ENCODE peak calls at places on chromosomes 4 and X, in ten cellular contexts. One of them, this sample, is unnamed. For H3K4me1, the result is how much of the 10 kb centered on the place peaks cover.

GRCh38 chr4:76723916-76724315 is 174.0 kb downstream of the SOWAHB start:
- DNase-seq in endothelial cell of umbilical vein: no peak
- DNase-seq in IMR-90: peak
- DNase-seq in suprapubic skin: no peak
- DNase-seq in uterus: no peak
- DNase-seq in ovary: no peak
- DNase-seq in body of pancreas: no peak
- DNase-seq in stomach: no peak
- DNase-seq in A549: peak
- DNase-seq in sigmoid colon: no peak
- DNase-seq in this sample: no peak

GRCh38 chr4:81839347-81840042 is 367.8 kb upstream of the RASGEF1B start:
- DNase-seq in ovary: no peak
- DNase-seq in IMR-90: no peak
- DNase-seq in stomach: no peak
- DNase-seq in suprapubic skin: no peak
- DNase-seq in endothelial cell of umbilical vein: no peak
- DNase-seq in body of pancreas: no peak
- DNase-seq in uterus: no peak
- DNase-seq in A549: no peak
- DNase-seq in sigmoid colon: no peak
- DNase-seq in this sample: no peak

GRCh38 chr4:10078481-10079233 is 37.9 kb downstream of the WDR1 start:
- DNase-seq in suprapubic skin: no peak
- DNase-seq in A549: no peak
- DNase-seq in sigmoid colon: peak
- DNase-seq in body of pancreas: no peak
- DNase-seq in ovary: no peak
- DNase-seq in endothelial cell of umbilical vein: no peak
- DNase-seq in uterus: peak
- DNase-seq in stomach: peak
- DNase-seq in IMR-90: no peak
- DNase-seq in this sample: no peak

GRCh38 chr4:169567916-169568315 is 44.5 kb downstream of the NEK1 start:
- DNase-seq in uterus: no peak
- DNase-seq in body of pancreas: no peak
- DNase-seq in ovary: no peak
- DNase-seq in sigmoid colon: no peak
- DNase-seq in endothelial cell of umbilical vein: no peak
- DNase-seq in A549: no peak
- DNase-seq in stomach: no peak
- DNase-seq in IMR-90: peak
- DNase-seq in suprapubic skin: no peak
- DNase-seq in this sample: no peak

GRCh38 chrX:79161655-79162054 is 17.2 kb downstream of the GPR174 start:
- DNase-seq in ovary: no peak
- DNase-seq in stomach: no peak
- DNase-seq in A549: no peak
- DNase-seq in uterus: no peak
- DNase-seq in sigmoid colon: no peak
- DNase-seq in endothelial cell of umbilical vein: no peak
- DNase-seq in IMR-90: no peak
- DNase-seq in suprapubic skin: no peak
- DNase-seq in body of pancreas: no peak
- DNase-seq in this sample: no peak

GRCh38 chr4:16199132-16199531 is 27.1 kb downstream of the TAPT1 start:
- DNase-seq in ovary: no peak
- DNase-seq in endothelial cell of umbilical vein: peak
- DNase-seq in IMR-90: peak
- DNase-seq in A549: peak
- DNase-seq in stomach: no peak
- DNase-seq in sigmoid colon: no peak
- DNase-seq in uterus: no peak
- DNase-seq in body of pancreas: no peak
- DNase-seq in suprapubic skin: no peak
- DNase-seq in this sample: no peak

GRCh38 chrX:136779346-136779781 is 1.4 kb downstream of the ARHGEF6 start:
- DNase-seq in stomach: no peak
- DNase-seq in IMR-90: no peak
- DNase-seq in uterus: no peak
- DNase-seq in A549: no peak
- DNase-seq in endothelial cell of umbilical vein: no peak
- DNase-seq in ovary: no peak
- DNase-seq in suprapubic skin: no peak
- DNase-seq in body of pancreas: no peak
- DNase-seq in sigmoid colon: no peak
- DNase-seq in this sample: no peak

GRCh38 chrX:130094712-130095111 is 15.6 kb downstream of the ELF4 start:
- DNase-seq in suprapubic skin: no peak
- DNase-seq in body of pancreas: no peak
- DNase-seq in uterus: no peak
- DNase-seq in endothelial cell of umbilical vein: no peak
- DNase-seq in A549: no peak
- DNase-seq in sigmoid colon: no peak
- DNase-seq in IMR-90: no peak
- DNase-seq in ovary: peak
- DNase-seq in stomach: no peak
- DNase-seq in this sample: no peak

GRCh38 chr4:93897559-93897958 is 69.0 kb downstream of the ATOH1 start:
- DNase-seq in endothelial cell of umbilical vein: peak
- DNase-seq in A549: peak
- DNase-seq in stomach: no peak
- DNase-seq in IMR-90: no peak
- DNase-seq in uterus: no peak
- DNase-seq in suprapubic skin: no peak
- DNase-seq in ovary: no peak
- DNase-seq in body of pancreas: no peak
- DNase-seq in sigmoid colon: no peak
- DNase-seq in this sample: no peak

GRCh38 chr4:8664976-8665375 is 72.4 kb downstream of the CPZ start:
- DNase-seq in uterus: no peak
- DNase-seq in sigmoid colon: no peak
- DNase-seq in stomach: no peak
- DNase-seq in IMR-90: no peak
- DNase-seq in endothelial cell of umbilical vein: no peak
- DNase-seq in suprapubic skin: no peak
- DNase-seq in body of pancreas: no peak
- DNase-seq in A549: no peak
- DNase-seq in ovary: no peak
- DNase-seq in this sample: peak

GRCh38 chr4:186021461-186022167 is 47.3 kb upstream of the TLR3 start:
- DNase-seq in ovary: peak
- DNase-seq in A549: peak
- DNase-seq in uterus: no peak
- DNase-seq in stomach: no peak
- DNase-seq in IMR-90: peak
- DNase-seq in suprapubic skin: no peak
- DNase-seq in sigmoid colon: no peak
- DNase-seq in endothelial cell of umbilical vein: peak
- DNase-seq in body of pancreas: no peak
- DNase-seq in this sample: no peak

GRCh38 chr4:10117424-10118354 is 1.1 kb upstream of the WDR1 start:
- DNase-seq in ovary: peak
- DNase-seq in A549: no peak
- DNase-seq in IMR-90: no peak
- DNase-seq in sigmoid colon: peak
- DNase-seq in stomach: no peak
- DNase-seq in body of pancreas: peak
- DNase-seq in uterus: peak
- DNase-seq in endothelial cell of umbilical vein: peak
- DNase-seq in suprapubic skin: no peak
- DNase-seq in this sample: no peak

GRCh38 chr4:111283066-111283677 is 660.3 kb upstream of the PITX2 start:
- DNase-seq in body of pancreas: peak
- DNase-seq in ovary: no peak
- DNase-seq in sigmoid colon: peak
- DNase-seq in IMR-90: peak
- DNase-seq in stomach: peak
- DNase-seq in suprapubic skin: peak
- DNase-seq in uterus: no peak
- DNase-seq in endothelial cell of umbilical vein: peak
- DNase-seq in A549: peak
- DNase-seq in this sample: no peak

GRCh38 chr4:48944659-48945290 is 38.2 kb upstream of the OCIAD2 start:
- DNase-seq in IMR-90: no peak
- DNase-seq in uterus: no peak
- DNase-seq in endothelial cell of umbilical vein: no peak
- DNase-seq in ovary: no peak
- DNase-seq in suprapubic skin: no peak
- DNase-seq in sigmoid colon: no peak
- DNase-seq in body of pancreas: peak
- DNase-seq in stomach: peak
- DNase-seq in A549: peak
- DNase-seq in this sample: no peak

GRCh38 chr4:48944252-48944651 is 37.7 kb upstream of the OCIAD2 start:
- DNase-seq in suprapubic skin: no peak
- DNase-seq in body of pancreas: no peak
- DNase-seq in ovary: no peak
- DNase-seq in uterus: no peak
- DNase-seq in stomach: peak
- DNase-seq in IMR-90: no peak
- DNase-seq in A549: peak
- DNase-seq in sigmoid colon: no peak
- DNase-seq in endothelial cell of umbilical vein: no peak
- DNase-seq in this sample: no peak

GRCh38 chr4:48945981-48946380 is 39.4 kb upstream of the OCIAD2 start:
- DNase-seq in suprapubic skin: no peak
- DNase-seq in IMR-90: no peak
- DNase-seq in stomach: no peak
- DNase-seq in endothelial cell of umbilical vein: no peak
- DNase-seq in body of pancreas: no peak
- DNase-seq in ovary: no peak
- DNase-seq in sigmoid colon: no peak
- DNase-seq in A549: no peak
- DNase-seq in uterus: no peak
- DNase-seq in this sample: no peak

GRCh38 chr4:48939785-48940184 is 33.2 kb upstream of the OCIAD2 start:
- DNase-seq in sigmoid colon: no peak
- DNase-seq in uterus: no peak
- DNase-seq in body of pancreas: peak
- DNase-seq in ovary: no peak
- DNase-seq in stomach: no peak
- DNase-seq in endothelial cell of umbilical vein: peak
- DNase-seq in A549: peak
- DNase-seq in suprapubic skin: no peak
- DNase-seq in IMR-90: peak
- DNase-seq in this sample: no peak

GRCh38 chr4:48943387-48943786 is 36.8 kb upstream of the OCIAD2 start:
- DNase-seq in endothelial cell of umbilical vein: no peak
- DNase-seq in suprapubic skin: no peak
- DNase-seq in ovary: no peak
- DNase-seq in IMR-90: no peak
- DNase-seq in A549: peak
- DNase-seq in stomach: no peak
- DNase-seq in sigmoid colon: no peak
- DNase-seq in body of pancreas: no peak
- DNase-seq in uterus: no peak
- DNase-seq in this sample: no peak
- H3K4me1 ChIP-seq in endothelial cell of umbilical vein: under half
- H3K4me1 ChIP-seq in suprapubic skin: under half
- H3K4me1 ChIP-seq in ovary: under half
- H3K4me1 ChIP-seq in IMR-90: under half
- H3K4me1 ChIP-seq in A549: under half
- H3K4me1 ChIP-seq in stomach: under half
- H3K4me1 ChIP-seq in sigmoid colon: under half
- H3K4me1 ChIP-seq in body of pancreas: under half
- H3K4me1 ChIP-seq in uterus: under half
- H3K4me1 ChIP-seq in this sample: under half

GRCh38 chrX:25144043-25144940 is 128.5 kb upstream of the ARX start:
- DNase-seq in body of pancreas: peak
- DNase-seq in IMR-90: peak
- DNase-seq in A549: peak
- DNase-seq in stomach: peak
- DNase-seq in endothelial cell of umbilical vein: peak
- DNase-seq in ovary: peak
- DNase-seq in uterus: peak
- DNase-seq in suprapubic skin: peak
- DNase-seq in sigmoid colon: peak
- DNase-seq in this sample: no peak
- H3K4me3 ChIP-seq in body of pancreas: no peak
- H3K4me3 ChIP-seq in IMR-90: no peak
- H3K4me3 ChIP-seq in A549: no peak
- H3K4me3 ChIP-seq in stomach: no peak
- H3K4me3 ChIP-seq in endothelial cell of umbilical vein: no peak
- H3K4me3 ChIP-seq in ovary: no peak
- H3K4me3 ChIP-seq in uterus: no peak
- H3K4me3 ChIP-seq in suprapubic skin: no peak
- H3K4me3 ChIP-seq in sigmoid colon: no peak
- H3K4me3 ChIP-seq in this sample: no peak

DNA sequence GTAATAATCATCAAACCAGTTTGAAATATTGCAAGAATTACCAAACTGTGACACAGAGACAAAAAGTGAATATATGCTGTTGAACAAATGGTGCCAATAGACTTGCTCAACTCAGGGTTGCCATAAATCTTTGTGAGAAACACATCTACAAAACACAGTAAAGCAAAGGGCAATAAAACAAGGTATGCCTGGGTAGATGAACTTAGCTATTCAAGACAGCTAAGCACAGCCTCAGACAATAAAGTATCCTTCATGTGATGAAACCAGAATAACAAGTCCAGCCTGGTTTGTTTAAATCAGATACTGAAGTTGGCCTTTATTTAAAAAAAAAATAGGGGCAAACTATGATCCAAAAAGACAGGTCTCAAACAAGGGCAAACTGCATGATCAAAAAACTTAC is 19.2 kb downstream of the LAMTOR3 start:
- DNase-seq in sigmoid colon: no peak
- DNase-seq in body of pancreas: no peak
- DNase-seq in suprapubic skin: no peak
- DNase-seq in A549: no peak
- DNase-seq in uterus: no peak
- DNase-seq in endothelial cell of umbilical vein: no peak
- DNase-seq in IMR-90: no peak
- DNase-seq in ovary: no peak
- DNase-seq in stomach: no peak
- DNase-seq in this sample: no peak
- TF ChIP-seq POLR2A in sigmoid colon: no peak
- TF ChIP-seq POLR2A in body of pancreas: no peak
- TF ChIP-seq POLR2A in suprapubic skin: no peak
- TF ChIP-seq POLR2A in A549: no peak
- TF ChIP-seq POLR2A in uterus: no peak
- TF ChIP-seq POLR2A in endothelial cell of umbilical vein: no peak
- TF ChIP-seq POLR2A in IMR-90: no peak
- TF ChIP-seq POLR2A in ovary: no peak
- TF ChIP-seq POLR2A in stomach: no peak
- TF ChIP-seq POLR2A in this sample: no peak

DNA sequence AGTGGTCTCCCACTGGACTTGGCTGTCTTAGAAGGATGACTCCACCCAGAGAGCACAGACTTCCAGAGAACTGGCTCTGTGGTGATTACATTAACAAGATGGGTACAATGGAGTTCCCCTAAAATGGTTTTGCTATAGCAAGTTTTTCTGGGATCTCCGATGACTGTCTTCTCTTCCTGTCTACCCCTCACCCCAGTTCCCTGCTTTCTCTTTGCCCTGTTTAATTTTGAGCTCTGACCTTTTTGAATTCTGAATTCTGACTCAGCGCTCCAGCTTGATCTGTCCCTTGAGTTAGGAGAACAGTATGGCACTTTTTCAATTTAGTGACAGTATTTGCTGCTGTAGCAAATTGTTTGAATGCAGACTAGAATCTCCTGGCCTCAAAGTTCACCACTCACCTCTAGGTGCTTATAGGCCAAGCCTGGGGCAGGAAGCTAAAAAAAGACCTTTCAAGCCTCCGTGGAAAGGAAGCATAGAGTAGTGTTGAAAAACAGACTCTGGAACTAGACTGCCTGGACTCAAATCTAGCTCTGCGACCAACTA is 7.0 kb downstream of the MSN start:
- DNase-seq in ovary: no peak
- DNase-seq in A549: no peak
- DNase-seq in body of pancreas: no peak
- DNase-seq in uterus: no peak
- DNase-seq in endothelial cell of umbilical vein: peak
- DNase-seq in IMR-90: peak
- DNase-seq in suprapubic skin: no peak
- DNase-seq in stomach: no peak
- DNase-seq in sigmoid colon: no peak
- DNase-seq in this sample: no peak
- H3K4me1 ChIP-seq in ovary: under half
- H3K4me1 ChIP-seq in A549: half or more
- H3K4me1 ChIP-seq in body of pancreas: under half
- H3K4me1 ChIP-seq in uterus: under half
- H3K4me1 ChIP-seq in endothelial cell of umbilical vein: half or more
- H3K4me1 ChIP-seq in IMR-90: under half
- H3K4me1 ChIP-seq in suprapubic skin: half or more
- H3K4me1 ChIP-seq in stomach: under half
- H3K4me1 ChIP-seq in sigmoid colon: half or more
- H3K4me1 ChIP-seq in this sample: under half